ENCODE peak calls at places on chromosomes 1 and 21, in four cellular contexts. U is activated CD4-positive, alpha-beta T cell treated with anti-CD3 and anti-CD28 coated beads, Interleukin-2, amount 50 U/mL, for 24 hours; H is H54; C is CD4-positive, alpha-beta memory T cell. Z is an unnamed sample.

GRCh38 chr1:28437924-28438699 is 67.7 kb upstream of the RCC1 start:
- DNase-seq in H (peak), U (no peak), C (no peak), Z (peak)

GRCh38 chr21:35046880-35047229 is 2.2 kb downstream of the RUNX1 start:
- DNase-seq in U (no peak), H (peak), C (no peak), Z (no peak)

GRCh38 chr1:86296305-86297205 is 99.6 kb downstream of the ODF2L start:
- DNase-seq in C (no peak), U (no peak), H (no peak), Z (no peak)

GRCh38 chr1:228312091-228312764 is 94.4 kb downstream of the TRIM11 start:
- DNase-seq in U (no peak), H (no peak), C (no peak), Z (no peak)

GRCh38 chr21:31371715-31372114 is 27.7 kb upstream of the TIAM1 start:
- DNase-seq in C (no peak), H (no peak), U (no peak), Z (no peak)

GRCh38 chr1:235434001-235434400 is 66.8 kb downstream of the TBCE start:
- DNase-seq in U (no peak), C (no peak), H (no peak), Z (no peak)

GRCh38 chr1:104064391-104064790 is 314.7 kb downstream of the AMY1C start:
- DNase-seq in C (no peak), U (no peak), H (peak), Z (no peak)

GRCh38 chr1:62038594-62039284 is 155.9 kb upstream of the L1TD1 start:
- DNase-seq in H (no peak), U (no peak), C (no peak), Z (no peak)

GRCh38 chr1:156053770-156054499 is at the start of gene UBQLN4:
- DNase-seq in H (peak), U (peak), C (peak), Z (no peak)

GRCh38 chr1:234994411-234995295 is 134.0 kb downstream of the TOMM20 start:
- DNase-seq in U (no peak), H (no peak), C (no peak), Z (no peak)

GRCh38 chr1:44359234-44359937 is 4.3 kb upstream of the ERI3 start:
- DNase-seq in C (no peak), H (no peak), U (no peak), Z (no peak)

GRCh38 chr21:41280115-41280919 is 36.3 kb upstream of the FAM3B start:
- DNase-seq in U (no peak), H (no peak), C (no peak), Z (no peak)

GRCh38 chr1:245156736-245157505 is 2.1 kb downstream of the KIF26B start:
- DNase-seq in U (no peak), H (no peak), C (no peak), Z (no peak)

GRCh38 chr1:31584869-31585735 is 8.8 kb downstream of the TINAGL1 start:
- DNase-seq in C (no peak), U (no peak), H (no peak), Z (no peak)

GRCh38 chr1:105678334-105678733 is 1378.1 kb upstream of the PRMT6 start:
- DNase-seq in U (no peak), H (no peak), C (no peak), Z (no peak)

GRCh38 chr1:171940373-171940772 is 99.1 kb downstream of the DNM3 start:
- DNase-seq in H (no peak), C (no peak), U (no peak), Z (no peak)

GRCh38 chr1:151211972-151212705 is 13.8 kb downstream of the PIP5K1A start:
- DNase-seq in U (no peak), C (no peak), H (no peak), Z (no peak)

GRCh38 chr1:148362141-148362929 is 120.8 kb downstream of the PPIAL4G start:
- DNase-seq in C (no peak), U (peak), H (no peak), Z (peak)

GRCh38 chr1:14441302-14441741 is 157.2 kb upstream of the KAZN start:
- DNase-seq in C (no peak), H (no peak), U (no peak), Z (peak)

GRCh38 chr1:29121951-29122661 is 1.6 kb downstream of the TMEM200B start:
- DNase-seq in C (peak), H (no peak), U (no peak), Z (no peak)

GRCh38 chr1:220966874-220967631 is 87.8 kb downstream of the HLX start:
- DNase-seq in U (no peak), H (no peak), C (no peak), Z (no peak)

GRCh38 chr21:41632748-41633475 is 125.0 kb upstream of the TMPRSS2 start:
- DNase-seq in C (no peak), U (no peak), H (no peak), Z (no peak)

Z was measured in keratinocyte.